ENCODE peak calls at places on chromosomes 3 and 15, in four cellular contexts. E is colonic mucosa, G is GM10248, O is HCT116. Y is an unnamed sample.

GRCh38 chr3:51819709-51820406 is 40.8 kb upstream of the IQCF6 start:
- DNase-seq in G (peak), O (peak), E (no peak), Y (no peak)

GRCh38 chr3:430186-430585 is 233.6 kb downstream of the CHL1 start:
- DNase-seq in E (no peak), O (no peak), G (no peak), Y (no peak)

GRCh38 chr15:68209272-68209671 is 4.1 kb upstream of the CALML4 start:
- DNase-seq in G (no peak), O (no peak), E (no peak), Y (no peak)

GRCh38 chr3:110226645-110227044 is 845.0 kb upstream of the NECTIN3 start:
- DNase-seq in G (no peak), O (no peak), E (no peak), Y (no peak)

GRCh38 chr15:63015618-63016017 is 26.9 kb upstream of the TPM1 start:
- DNase-seq in O (no peak), G (no peak), E (no peak), Y (peak)

GRCh38 chr15:85318048-85318731 is 62.2 kb upstream of the AKAP13 start:
- DNase-seq in E (peak), O (peak), G (peak), Y (peak)

GRCh38 chr3:154971341-154971740 is 108.8 kb upstream of the MME start:
- DNase-seq in G (no peak), E (no peak), O (no peak), Y (no peak)

GRCh38 chr3:184284696-184285095 is 8.9 kb downstream of the ECE2 start:
- DNase-seq in E (peak), G (peak), O (peak), Y (no peak)

GRCh38 chr3:87000940-87001339 is 10.0 kb upstream of the VGLL3 start:
- DNase-seq in G (no peak), E (no peak), O (no peak), Y (no peak)

GRCh38 chr3:16060358-16060852 is 114.1 kb upstream of the GALNT15 start:
- DNase-seq in G (no peak), O (peak), E (no peak), Y (peak)

GRCh38 chr15:34241376-34242350 is 16.8 kb downstream of the EMC4 start:
- DNase-seq in G (peak), O (no peak), E (peak), Y (no peak)
- TF ChIP-seq CTCF in G (peak), O (peak), E (peak), Y (peak)

DNA sequence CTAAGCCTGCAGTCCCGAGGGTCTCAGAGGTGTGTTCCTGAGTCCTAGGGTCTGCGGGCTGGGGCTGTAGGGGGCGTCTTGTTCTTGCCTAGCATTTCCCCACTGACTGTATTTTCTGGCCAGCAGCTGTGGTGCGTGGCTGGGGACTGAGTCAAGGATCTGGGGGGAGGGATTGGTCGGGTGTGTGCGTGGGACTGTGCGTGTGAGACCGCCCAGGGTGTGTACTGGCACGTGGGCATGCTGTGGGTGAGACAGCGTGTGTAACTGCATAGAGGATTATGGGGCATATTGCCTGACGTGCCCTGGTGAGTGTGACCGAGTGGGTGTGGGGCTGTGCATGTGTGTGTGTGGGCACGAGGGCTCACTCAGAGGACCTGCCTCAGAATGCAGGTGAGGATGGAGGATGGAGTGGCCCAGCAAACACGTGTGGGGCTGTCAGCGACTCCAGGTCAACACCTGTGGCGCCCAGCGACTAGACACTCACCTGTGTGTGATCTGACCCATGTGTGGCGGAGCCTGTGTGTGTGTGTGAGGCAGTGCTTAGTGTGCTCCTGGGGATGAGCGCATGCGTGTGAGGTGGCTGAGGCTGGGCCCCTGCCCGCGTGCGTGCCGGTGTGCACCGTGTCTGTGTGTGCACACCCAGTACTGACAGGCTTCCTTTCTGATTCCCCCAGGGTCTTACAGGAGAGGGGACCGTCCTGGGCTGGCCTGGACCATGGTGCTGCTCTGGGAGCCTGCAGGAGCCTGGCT is 20.9 kb downstream of the FBLN2 start:
- DNase-seq in O (no peak), G (no peak), E (no peak), Y (no peak)
- TF ChIP-seq CTCF in O (no peak), G (no peak), E (no peak), Y (no peak)

GRCh38 chr3:100709840-100710235 is 544 bp downstream of the TFG start:
- DNase-seq in G (peak), O (no peak), E (peak), Y (no peak)
- TF ChIP-seq CTCF in G (no peak), O (no peak), E (no peak), Y (no peak)

DNA sequence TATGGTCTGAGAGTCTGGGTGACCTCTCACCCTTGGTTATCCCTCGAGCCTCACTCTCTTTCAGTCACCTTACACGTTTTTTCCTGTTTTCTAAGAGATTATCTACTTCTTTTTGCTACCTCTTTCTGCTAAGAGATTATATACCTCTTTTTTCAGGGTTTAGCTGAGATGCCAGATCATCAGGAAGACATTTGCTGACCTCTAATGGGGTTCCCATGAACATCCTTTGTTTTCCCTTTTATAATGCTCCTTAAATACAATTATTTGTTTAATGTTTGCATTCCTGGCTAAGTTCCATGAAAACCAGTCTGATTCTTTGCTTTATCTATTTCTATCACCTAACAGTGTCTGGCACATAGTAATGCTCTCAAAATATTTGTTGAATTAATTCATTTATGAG is 39.6 kb downstream of the LEKR1 start:
- DNase-seq in E (no peak), G (no peak), O (no peak), Y (no peak)
- TF ChIP-seq CTCF in E (no peak), G (no peak), O (no peak), Y (peak)

DNA sequence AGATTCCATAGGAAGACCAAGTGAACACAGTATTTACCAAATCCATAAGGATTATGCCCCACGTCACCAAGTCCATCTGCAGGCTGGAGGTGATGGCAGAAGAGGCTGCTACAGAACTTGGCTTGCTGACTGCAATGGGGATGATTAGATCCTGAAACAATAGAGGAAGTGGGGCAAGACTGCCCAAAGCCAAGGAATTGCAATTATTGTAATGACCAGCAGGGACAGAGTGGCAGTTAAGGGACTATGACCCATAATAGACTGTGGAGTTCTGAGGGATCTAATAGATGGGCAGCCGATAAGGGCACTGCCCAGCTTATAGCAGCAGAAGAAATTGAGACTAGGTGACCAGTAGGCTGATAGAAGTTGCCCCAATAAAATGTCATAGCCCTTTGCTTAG is 108.4 kb downstream of the MINAR1 start:
- DNase-seq in E (no peak), G (no peak), O (peak), Y (no peak)
- TF ChIP-seq CTCF in E (no peak), G (no peak), O (peak), Y (no peak)

Y was measured in AG09319.